ENCODE peak calls at places on chromosomes 2 and 18, in six cellular contexts. Y is 8988T, H is NCI-H1930, E is C1 segment of cervical spinal cord, O is iris pigment epithelial cell, P is foreskin fibroblast. K is an unnamed sample.

GRCh38 chr2:177763532-177764265 is 308.9 kb downstream of the PDE11A start:
- DNase-seq in Y (no peak), H (peak), E (peak), O (peak), P (peak), K (peak)

GRCh38 chr2:165847001-165847400 is 53.0 kb upstream of the GALNT3 start:
- DNase-seq in Y (no peak), H (no peak), E (no peak), O (no peak), P (no peak), K (no peak)

GRCh38 chr2:189639003-189639609 is 22.2 kb upstream of the ASNSD1 start:
- DNase-seq in Y (no peak), H (no peak), E (no peak), O (no peak), P (peak), K (no peak)

GRCh38 chr18:37335337-37335736 is 230.3 kb downstream of the CELF4 start:
- DNase-seq in Y (peak), H (no peak), E (no peak), O (peak), P (no peak), K (peak)

GRCh38 chr18:10856146-10856545 is 293.2 kb downstream of the PIEZO2 start:
- DNase-seq in Y (no peak), H (no peak), E (no peak), O (no peak), P (no peak), K (no peak)

GRCh38 chr2:10475811-10476660 is 27.9 kb upstream of the ODC1 start:
- DNase-seq in Y (no peak), H (no peak), E (no peak), O (no peak), P (no peak), K (no peak)

GRCh38 chr2:56130463-56131070 is 53.2 kb upstream of the CCDC85A start:
- DNase-seq in Y (no peak), H (peak), E (no peak), O (peak), P (peak), K (peak)

GRCh38 chr18:49814147-49814499 is 790 bp upstream of the ACAA2 start:
- DNase-seq in Y (no peak), H (peak), E (no peak), O (peak), P (peak), K (peak)

GRCh38 chr18:48800877-48801727 is 149.7 kb downstream of the SMAD7 start:
- DNase-seq in Y (no peak), H (no peak), E (no peak), O (peak), P (peak), K (no peak)

K was measured in endothelial cell.